ENCODE peak calls at places on chromosome 20, in ten cellular contexts. J is mammary epithelial cell, L is neuronal stem cell, S is K562, N is fibroblast of lung, A is endothelial cell of umbilical vein, W is keratinocyte, Q is GM23248, U is mesendoderm, T is NT2/D1. C is an unnamed sample.
A peak's percentile ranks its signal among the peaks of the same experiment; 100 is the strongest.

GRCh38 chr20:15378151-15378550 is 1040.7 kb upstream of the FLRT3 start:
- DNase-seq in J (no peak), L (no peak), S (no peak), N (no peak), A (no peak), W (no peak), Q (no peak), U (peak; percentile 42), T (no peak), C (peak; percentile 11)

GRCh38 chr20:48040051-48040450 is 254.8 kb upstream of the SULF2 start:
- DNase-seq in J (no peak), L (no peak), S (no peak), N (no peak), A (no peak), W (no peak), Q (no peak), U (no peak), T (no peak), C (no peak)

GRCh38 chr20:59518881-59519706 is 85.2 kb upstream of the PHACTR3 start:
- DNase-seq in J (peak; percentile 56), L (peak; percentile 54), S (peak; percentile 57), N (peak; percentile 28), A (peak; percentile 46), W (peak; percentile 11), Q (peak; percentile 64), U (peak; percentile 79), T (peak; percentile 47), C (peak; percentile 80)

GRCh38 chr20:45383131-45383530 is 5.0 kb upstream of the TP53TG5 start:
- DNase-seq in J (no peak), L (no peak), S (no peak), N (peak; percentile 20), A (no peak), W (no peak), Q (peak; percentile 35), U (no peak), T (no peak), C (peak; percentile 89)

GRCh38 chr20:21529863-21530262 is 16.0 kb upstream of the NKX2-2 start:
- DNase-seq in J (no peak), L (no peak), S (no peak), N (no peak), A (no peak), W (no peak), Q (no peak), U (peak; percentile 44), T (no peak), C (peak; percentile 23)

GRCh38 chr20:62448038-62448437 is 20.7 kb upstream of the RBBP8NL start:
- DNase-seq in J (no peak), L (no peak), S (no peak), N (no peak), A (no peak), W (no peak), Q (no peak), U (no peak), T (no peak), C (no peak)

GRCh38 chr20:7772376-7772775 is 167.9 kb downstream of the HAO1 start:
- DNase-seq in J (peak; percentile 95), L (no peak), S (no peak), N (peak; percentile 80), A (peak; percentile 48), W (peak; percentile 84), Q (peak; percentile 53), U (no peak), T (no peak), C (no peak)

GRCh38 chr20:46361811-46362210 is 44.6 kb downstream of the ELMO2 start:
- DNase-seq in J (no peak), L (no peak), S (no peak), N (no peak), A (no peak), W (no peak), Q (no peak), U (no peak), T (no peak), C (no peak)

GRCh38 chr20:17762873-17763557 is 63.2 kb downstream of the BANF2 start:
- DNase-seq in J (no peak), L (no peak), S (no peak), N (no peak), A (no peak), W (no peak), Q (no peak), U (peak; percentile 90), T (no peak), C (peak; percentile 45)

GRCh38 chr20:37346526-37347346 is 796 bp downstream of the SRC start:
- DNase-seq in J (no peak), L (peak; percentile 38), S (peak; percentile 9), N (no peak), A (no peak), W (no peak), Q (peak; percentile 35), U (no peak), T (no peak), C (no peak)
- H3K9ac ChIP-seq in J (peak overlapping the region; percentile 43), L (peak overlapping the region; percentile 89), S (no peak overlapping the region), N (peak overlapping the region; percentile 67), A (peak overlapping the region; percentile 10), W (peak overlapping the region; percentile 58), Q (peak overlapping the region; percentile 87), U (peak overlapping the region; percentile 81), T (peak overlapping the region; percentile 71), C (peak overlapping the region; percentile 37)

GRCh38 chr20:50186987-50187402 is 3.6 kb upstream of the CEBPB start:
- DNase-seq in J (no peak), L (no peak), S (no peak), N (no peak), A (no peak), W (no peak), Q (no peak), U (peak; percentile 22), T (no peak), C (peak; percentile 35)

GRCh38 chr20:50188287-50188688 is 2.3 kb upstream of the CEBPB start:
- DNase-seq in J (no peak), L (no peak), S (no peak), N (no peak), A (no peak), W (no peak), Q (no peak), U (no peak), T (no peak), C (no peak)

GRCh38 chr20:50186151-50186885 is 4.3 kb upstream of the CEBPB start:
- DNase-seq in J (peak; percentile 68), L (peak; percentile 87), S (peak; percentile 72), N (peak; percentile 60), A (peak; percentile 72), W (peak; percentile 71), Q (peak; percentile 85), U (peak; percentile 86), T (peak; percentile 83), C (peak; percentile 99)

GRCh38 chr20:50188879-50189680 is 1.6 kb upstream of the CEBPB start:
- DNase-seq in J (no peak), L (no peak), S (no peak), N (no peak), A (no peak), W (no peak), Q (no peak), U (no peak), T (no peak), C (no peak)

DNA sequence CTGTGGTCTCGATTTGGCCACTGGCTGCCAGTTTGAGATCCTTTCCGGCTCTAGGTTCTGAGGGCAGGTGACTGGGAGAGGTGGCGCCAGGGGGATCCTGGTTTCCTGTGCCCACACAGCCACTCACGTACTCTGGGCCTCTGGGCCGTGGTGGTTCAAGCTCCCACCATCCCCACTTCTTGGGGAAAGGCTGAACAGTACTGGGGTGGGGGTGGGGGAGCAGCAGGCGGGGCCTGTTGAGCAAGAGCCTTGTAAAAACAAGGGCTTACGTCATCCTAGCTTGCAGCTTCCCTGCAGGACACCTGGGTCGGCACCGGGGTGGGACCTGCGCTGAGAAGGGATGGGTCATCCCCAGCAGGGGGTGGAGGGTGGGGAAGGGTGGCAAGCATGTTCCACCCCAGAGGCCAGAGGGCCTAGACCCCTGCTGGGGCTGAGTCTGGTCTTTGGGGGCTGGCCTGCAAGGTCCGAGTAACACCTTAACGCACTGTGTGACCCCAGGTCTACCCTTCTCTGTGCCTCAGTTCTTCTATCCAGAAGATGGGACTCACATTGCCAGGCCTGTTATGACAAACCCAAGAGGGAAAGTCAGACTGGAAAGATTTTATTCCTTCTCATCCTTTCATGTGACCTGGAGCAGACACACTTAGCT is 3.1 kb upstream of the CEBPB start:
- DNase-seq in J (peak; percentile 50), L (no peak), S (peak; percentile 74), N (peak; percentile 62), A (no peak), W (no peak), Q (peak; percentile 61), U (peak; percentile 41), T (no peak), C (peak; percentile 48)
- H3K9ac ChIP-seq in J (no peak overlapping the region), L (peak overlapping the region; percentile 57), S (peak overlapping the region; percentile 15), N (no peak overlapping the region), A (no peak overlapping the region), W (no peak overlapping the region), Q (no peak overlapping the region), U (no peak overlapping the region), T (peak overlapping the region; percentile 28), C (peak overlapping the region; percentile 7)

DNA sequence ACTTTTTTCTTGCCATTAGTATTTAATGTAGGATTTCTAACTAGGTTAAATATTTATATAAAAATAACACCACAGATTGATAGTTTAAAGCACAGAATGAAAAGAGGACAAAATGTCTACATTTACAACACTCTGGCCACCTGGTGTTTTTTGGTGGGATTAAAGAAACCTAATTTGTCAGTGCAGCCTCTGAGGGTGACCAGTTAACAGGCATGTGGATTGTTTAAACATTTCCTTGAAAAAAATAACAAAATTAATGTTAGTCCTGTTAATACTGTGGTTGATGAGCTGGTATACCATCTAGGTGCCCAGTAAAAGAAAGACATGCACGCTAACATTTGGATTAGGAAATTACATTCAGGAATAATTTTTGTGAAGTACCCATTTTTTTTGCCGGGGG is 8.8 kb downstream of the SLC9A8 start:
- DNase-seq in J (no peak), L (no peak), S (no peak), N (no peak), A (no peak), W (no peak), Q (no peak), U (no peak), T (no peak), C (no peak)
- H3K9ac ChIP-seq in J (no peak overlapping the region), L (no peak overlapping the region), S (no peak overlapping the region), N (no peak overlapping the region), A (no peak overlapping the region), W (no peak overlapping the region), Q (no peak overlapping the region), U (no peak overlapping the region), T (no peak overlapping the region), C (no peak overlapping the region)

DNA sequence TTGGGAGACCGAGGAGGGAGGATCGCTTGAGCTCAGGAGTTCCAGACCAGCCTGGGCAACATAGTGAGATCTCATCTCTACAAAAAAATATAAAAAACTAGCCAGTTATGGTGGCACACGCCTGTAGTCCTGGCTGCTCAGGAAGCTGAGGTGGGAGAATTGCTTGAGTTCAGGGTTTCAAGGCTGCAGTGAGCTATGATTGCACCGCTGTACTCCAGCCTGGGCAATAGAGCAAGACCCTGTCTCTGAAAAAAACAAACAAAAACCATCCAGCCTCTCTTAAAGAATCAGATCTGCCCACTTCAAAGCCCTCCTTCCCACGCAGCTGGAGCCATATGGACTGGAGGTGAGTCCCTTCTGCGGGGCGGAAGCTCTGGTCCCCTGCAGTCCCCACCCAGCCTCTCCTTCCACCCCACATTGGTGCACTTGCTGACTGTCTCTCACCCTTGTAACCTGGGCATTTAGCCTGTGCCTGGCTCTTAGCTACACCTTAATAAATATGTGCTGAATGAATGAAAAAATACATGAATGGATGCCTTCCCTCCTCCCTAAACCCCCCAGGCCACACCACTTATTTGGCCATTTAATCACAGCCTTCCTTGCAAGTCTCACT is 7.2 kb upstream of the PARD6B start:
- DNase-seq in J (no peak), L (no peak), S (no peak), N (no peak), A (no peak), W (no peak), Q (no peak), U (no peak), T (no peak), C (no peak)
- H3K9ac ChIP-seq in J (peak overlapping the region; percentile 61), L (no peak overlapping the region), S (peak overlapping the region; percentile 38), N (no peak overlapping the region), A (no peak overlapping the region), W (peak overlapping the region; percentile 57), Q (peak overlapping the region; percentile 48), U (no peak overlapping the region), T (peak overlapping the region; percentile 46), C (peak overlapping the region; percentile 26)

C was measured in PC-3.